ENCODE peak calls at places on chromosomes 1 and 21, in nine cellular contexts. N is GM12891; R is anterior cingulate cortex; W is stimulated activated CD4-positive, alpha-beta T cell treated with anti-CD3 and anti-CD28 coated beads, Interleukin-4, amount 100 ng/mL, for 24 hours; J is activated CD4-positive, CD25-positive, alpha-beta regulatory T cell treated with anti-CD3 and anti-CD28 coated beads, Interleukin-2, amount 50 U/mL, for 72 hours; T is stimulated activated naive CD4-positive, alpha-beta T cell; A is fibroblast of lung; O is omental fat pad; M is tibial nerve. D is an unnamed sample.

GRCh38 chr1:67088440-67088839 is 34.5 kb upstream of the SLC35D1 start:
- DNase-seq in N (no peak), R (no peak), W (no peak), J (no peak), T (no peak), A (no peak), O (no peak), M (no peak), D (no peak)

GRCh38 chr21:16323586-16323985 is 593.8 kb downstream of the USP25 start:
- DNase-seq in N (no peak), R (no peak), W (no peak), J (no peak), T (no peak), A (peak; percentile 55), O (no peak), M (no peak), D (no peak)

GRCh38 chr1:153515504-153516394 is 20.0 kb downstream of the S100A6 start:
- DNase-seq in N (no peak), R (no peak), W (no peak), J (no peak), T (no peak), A (no peak), O (no peak), M (no peak), D (no peak)

GRCh38 chr1:155970531-155971167 is 7.7 kb downstream of the ARHGEF2 start:
- DNase-seq in N (peak; percentile 76), R (peak; percentile 37), W (peak; percentile 29), J (no peak), T (no peak), A (peak; percentile 85), O (no peak), M (peak; percentile 45), D (peak; percentile 64)

GRCh38 chr1:53265581-53265980 is 27.3 kb upstream of the MAGOH start:
- DNase-seq in N (no peak), R (no peak), W (no peak), J (no peak), T (no peak), A (no peak), O (no peak), M (no peak), D (no peak)

GRCh38 chr1:115219937-115220336 is 118.1 kb downstream of the NGF start:
- DNase-seq in N (no peak), R (no peak), W (no peak), J (no peak), T (no peak), A (no peak), O (no peak), M (no peak), D (no peak)

GRCh38 chr1:179296831-179297377 is 3.3 kb downstream of the SOAT1 start:
- DNase-seq in N (no peak), R (no peak), W (no peak), J (no peak), T (no peak), A (no peak), O (no peak), M (no peak), D (no peak)

GRCh38 chr21:44966135-44967081 is 26.6 kb downstream of the SLX9 start:
- DNase-seq in N (no peak), R (no peak), W (no peak), J (no peak), T (no peak), A (no peak), O (no peak), M (no peak), D (peak; percentile 69)

GRCh38 chr1:4221107-4221506 is 321.0 kb upstream of the C1orf174 start:
- DNase-seq in N (no peak), R (no peak), W (no peak), J (no peak), T (no peak), A (no peak), O (no peak), M (no peak), D (no peak)

GRCh38 chr1:195899762-195900352 is 708.4 kb downstream of the KCNT2 start:
- DNase-seq in N (no peak), R (no peak), W (no peak), J (no peak), T (no peak), A (peak; percentile 36), O (no peak), M (no peak), D (no peak)

GRCh38 chr1:25906644-25907300 is 553 bp upstream of the STMN1 start:
- DNase-seq in N (no peak), R (no peak), W (peak; percentile 39), J (no peak), T (peak; percentile 46), A (no peak), O (no peak), M (peak; percentile 22), D (no peak)

GRCh38 chr21:45801129-45801735 is 157.7 kb downstream of the PCBP3 start:
- DNase-seq in N (no peak), R (no peak), W (no peak), J (no peak), T (no peak), A (no peak), O (no peak), M (no peak), D (no peak)

GRCh38 chr1:76868154-76868882 is 1.0 kb downstream of the ST6GALNAC5 start:
- DNase-seq in N (peak; percentile 44), R (no peak), W (no peak), J (no peak), T (no peak), A (peak; percentile 44), O (no peak), M (no peak), D (no peak)

GRCh38 chr1:235725493-235725892 is 75.9 kb upstream of the GNG4 start:
- DNase-seq in N (no peak), R (no peak), W (no peak), J (no peak), T (no peak), A (no peak), O (no peak), M (no peak), D (no peak)

GRCh38 chr1:246518456-246519205 is 11.6 kb upstream of the SMYD3 start:
- DNase-seq in N (no peak), R (no peak), W (no peak), J (no peak), T (no peak), A (no peak), O (no peak), M (no peak), D (no peak)

GRCh38 chr1:230326971-230327891 is 98.9 kb downstream of the PGBD5 start:
- DNase-seq in N (no peak), R (no peak), W (no peak), J (no peak), T (no peak), A (peak; percentile 23), O (no peak), M (no peak), D (no peak)

GRCh38 chr1:151992345-151993083 is 1.1 kb downstream of the S100A10 start:
- DNase-seq in N (no peak), R (no peak), W (peak; percentile 24), J (no peak), T (no peak), A (peak; percentile 90), O (peak; percentile 80), M (peak; percentile 60), D (no peak)

GRCh38 chr1:111466480-111466879 is 7.3 kb upstream of the C1orf162 start:
- DNase-seq in N (no peak), R (no peak), W (no peak), J (no peak), T (no peak), A (no peak), O (no peak), M (no peak), D (no peak)

GRCh38 chr1:169107673-169108160 is 1.2 kb downstream of the ATP1B1 start:
- DNase-seq in N (no peak), R (no peak), W (peak; percentile 38), J (peak; percentile 47), T (no peak), A (peak; percentile 43), O (no peak), M (no peak), D (no peak)

GRCh38 chr1:208433086-208433485 is 188.9 kb upstream of the PLXNA2 start:
- DNase-seq in N (no peak), R (no peak), W (no peak), J (no peak), T (no peak), A (peak; percentile 25), O (no peak), M (no peak), D (no peak)

GRCh38 chr1:19811206-19811851 is 3.8 kb downstream of the RNF186 start:
- DNase-seq in N (peak; percentile 59), R (no peak), W (peak; percentile 62), J (peak; percentile 54), T (no peak), A (peak; percentile 64), O (no peak), M (no peak), D (peak; percentile 1)

GRCh38 chr1:41516168-41516961 is 31.9 kb upstream of the EDN2 start:
- DNase-seq in N (peak; percentile 97), R (peak; percentile 90), W (peak; percentile 61), J (peak; percentile 76), T (peak; percentile 27), A (peak; percentile 87), O (peak; percentile 75), M (peak; percentile 89), D (peak; percentile 98)

GRCh38 chr1:198499588-198499987 is 40.9 kb downstream of the ATP6V1G3 start:
- DNase-seq in N (no peak), R (no peak), W (no peak), J (no peak), T (no peak), A (no peak), O (no peak), M (no peak), D (no peak)

GRCh38 chr1:18879791-18880309 is 20.4 kb upstream of the TAS1R2 start:
- DNase-seq in N (no peak), R (no peak), W (no peak), J (no peak), T (no peak), A (no peak), O (no peak), M (no peak), D (no peak)

GRCh38 chr21:32257952-32258785 is 20.7 kb downstream of the MIS18A start:
- DNase-seq in N (peak; percentile 34), R (peak; percentile 40), W (peak; percentile 39), J (no peak), T (no peak), A (peak; percentile 88), O (peak; percentile 32), M (peak; percentile 58), D (peak; percentile 56)

GRCh38 chr1:211196880-211197279 is 62.3 kb upstream of the RCOR3 start:
- DNase-seq in N (no peak), R (no peak), W (no peak), J (no peak), T (no peak), A (no peak), O (no peak), M (no peak), D (no peak)

GRCh38 chr1:234014208-234014607 is 109.7 kb downstream of the SLC35F3 start:
- DNase-seq in N (no peak), R (no peak), W (no peak), J (no peak), T (no peak), A (no peak), O (no peak), M (no peak), D (no peak)

GRCh38 chr21:17461582-17461981 is 51.3 kb upstream of the CXADR start:
- DNase-seq in N (no peak), R (no peak), W (no peak), J (no peak), T (no peak), A (peak; percentile 65), O (no peak), M (no peak), D (no peak)

GRCh38 chr1:107786214-107786842 is 178.7 kb downstream of the VAV3 start:
- DNase-seq in N (no peak), R (no peak), W (no peak), J (no peak), T (no peak), A (no peak), O (no peak), M (no peak), D (no peak)

GRCh38 chr1:94247146-94248094 is 10.0 kb upstream of the ARHGAP29 start:
- DNase-seq in N (peak; percentile 43), R (no peak), W (peak; percentile 6), J (peak; percentile 47), T (peak; percentile 5), A (peak; percentile 30), O (peak; percentile 55), M (peak; percentile 49), D (no peak)

GRCh38 chr1:240111558-240111957 is 19.9 kb downstream of the FMN2 start:
- DNase-seq in N (no peak), R (no peak), W (no peak), J (no peak), T (no peak), A (no peak), O (no peak), M (no peak), D (no peak)

D was measured in substantia nigra.